ENCODE peak calls at places on chromosomes 7 and 10, in seven cellular contexts. K, Q, P, M, N, F and J are unnamed samples.

GRCh38 chr7:29900745-29901144 is 88.9 kb downstream of the SCRN1 start:
- DNase-seq in P (no peak), M (no peak), N (no peak), F (no peak), Q (no peak), K (no peak), J (no peak)

GRCh38 chr10:84988011-84988410 is 659.6 kb downstream of the CCSER2 start:
- DNase-seq in Q (no peak), M (no peak), K (no peak), F (no peak), P (no peak), N (no peak), J (no peak)

GRCh38 chr10:74213571-74214162 is 62.6 kb downstream of the ADK start:
- DNase-seq in M (peak), F (no peak), P (no peak), K (peak), N (no peak), Q (peak), J (no peak)

GRCh38 chr7:9028012-9028411 is 594.6 kb downstream of the NXPH1 start:
- DNase-seq in F (no peak), M (no peak), P (no peak), N (no peak), Q (no peak), K (no peak), J (no peak)

GRCh38 chr7:6167004-6167551 is 105.3 kb downstream of the CYTH3 start:
- DNase-seq in N (no peak), Q (no peak), K (no peak), M (no peak), P (no peak), F (no peak), J (no peak)

GRCh38 chr7:116711790-116712189 is 39.8 kb downstream of the MET start:
- DNase-seq in K (no peak), Q (no peak), P (no peak), M (no peak), F (no peak), N (no peak), J (no peak)

GRCh38 chr10:61899997-61900828 is 1.3 kb upstream of the ARID5B start:
- DNase-seq in N (peak), P (no peak), K (peak), Q (peak), M (peak), F (peak), J (peak)

GRCh38 chr7:150444674-150445365 is 5.6 kb upstream of the GIMAP8 start:
- DNase-seq in K (no peak), P (no peak), F (no peak), Q (no peak), M (no peak), N (no peak), J (no peak)

GRCh38 chr10:6298428-6298827 is 95.7 kb downstream of the PFKFB3 start:
- DNase-seq in F (no peak), P (no peak), N (no peak), Q (no peak), K (no peak), M (no peak), J (no peak)

GRCh38 chr10:1573334-1573969 is 163.9 kb downstream of the ADARB2 start:
- DNase-seq in F (no peak), N (no peak), P (no peak), K (no peak), M (no peak), Q (no peak), J (no peak)

GRCh38 chr10:49632406-49633317 is 18.8 kb downstream of the CHAT start:
- DNase-seq in Q (no peak), N (no peak), K (no peak), M (no peak), F (no peak), P (no peak), J (peak)

GRCh38 chr10:117342638-117343037 is 32.6 kb downstream of the PDZD8 start:
- DNase-seq in M (peak), N (no peak), Q (no peak), F (peak), P (no peak), K (no peak), J (peak)

GRCh38 chr10:125982256-125982948 is 86.0 kb downstream of the FANK1 start:
- DNase-seq in N (no peak), Q (peak), K (peak), F (peak), P (no peak), M (peak), J (no peak)

GRCh38 chr7:11592699-11593098 is 239.3 kb downstream of the THSD7A start:
- DNase-seq in P (no peak), Q (no peak), K (no peak), M (no peak), F (peak), N (no peak), J (no peak)

GRCh38 chr7:77759294-77759889 is 38.8 kb downstream of the TMEM60 start:
- DNase-seq in K (peak), N (peak), Q (peak), P (peak), M (peak), F (peak), J (no peak)

GRCh38 chr10:62616885-62617635 is 187.5 kb upstream of the ADO start:
- DNase-seq in F (no peak), M (no peak), N (no peak), K (no peak), Q (no peak), P (no peak), J (no peak)

GRCh38 chr7:36910401-36910800 is 186.1 kb upstream of the AOAH start:
- DNase-seq in N (no peak), P (no peak), F (no peak), K (no peak), M (no peak), Q (no peak), J (no peak)

GRCh38 chr7:30761214-30762156 is 9.6 kb downstream of the INMT start:
- DNase-seq in K (no peak), M (no peak), F (peak), Q (no peak), N (no peak), P (no peak), J (no peak)

GRCh38 chr7:106870983-106871410 is 5.9 kb downstream of the PIK3CG start:
- DNase-seq in M (no peak), Q (no peak), F (peak), K (no peak), N (no peak), P (no peak), J (no peak)